ENCODE peak calls at places on chromosomes 3 and 15, in nine cellular contexts. One of them, this sample, is unnamed.

GRCh38 chr3:5580821-5581220 is 393.3 kb downstream of the EDEM1 start:
- DNase-seq in SK-N-SH: no peak
- DNase-seq in AG04450: no peak
- DNase-seq in lung: no peak
- DNase-seq in GM23248: no peak
- DNase-seq in fibroblast of lung: no peak
- DNase-seq in colonic mucosa: no peak
- DNase-seq in A549: no peak
- DNase-seq in heart left ventricle: no peak
- DNase-seq in this sample: no peak

GRCh38 chr3:35946857-35947514 is 307.7 kb downstream of the ARPP21 start:
- DNase-seq in colonic mucosa: peak; percentile 22
- DNase-seq in heart left ventricle: no peak
- DNase-seq in GM23248: no peak
- DNase-seq in A549: no peak
- DNase-seq in lung: no peak
- DNase-seq in SK-N-SH: no peak
- DNase-seq in fibroblast of lung: no peak
- DNase-seq in AG04450: no peak
- DNase-seq in this sample: no peak

GRCh38 chr3:152595975-152596832 is 238.7 kb upstream of the P2RY1 start:
- DNase-seq in lung: peak; percentile 30
- DNase-seq in GM23248: peak; percentile 68
- DNase-seq in colonic mucosa: peak; percentile 78
- DNase-seq in fibroblast of lung: peak; percentile 90
- DNase-seq in AG04450: peak; percentile 34
- DNase-seq in heart left ventricle: peak; percentile 64
- DNase-seq in A549: no peak
- DNase-seq in SK-N-SH: no peak
- DNase-seq in this sample: no peak

GRCh38 chr3:50189274-50189673 is 2.1 kb upstream of the GNAT1 start:
- DNase-seq in A549: peak; percentile 73
- DNase-seq in SK-N-SH: peak; percentile 87
- DNase-seq in AG04450: peak; percentile 55
- DNase-seq in GM23248: peak; percentile 94
- DNase-seq in heart left ventricle: peak; percentile 81
- DNase-seq in colonic mucosa: peak; percentile 75
- DNase-seq in fibroblast of lung: peak; percentile 84
- DNase-seq in lung: peak; percentile 66
- DNase-seq in this sample: peak; percentile 76

GRCh38 chr15:92492556-92492955 is 98.9 kb downstream of the ST8SIA2 start:
- DNase-seq in AG04450: no peak
- DNase-seq in A549: no peak
- DNase-seq in SK-N-SH: no peak
- DNase-seq in colonic mucosa: no peak
- DNase-seq in lung: no peak
- DNase-seq in heart left ventricle: no peak
- DNase-seq in GM23248: no peak
- DNase-seq in fibroblast of lung: no peak
- DNase-seq in this sample: no peak

GRCh38 chr15:87267798-87268197 is 988.7 kb downstream of the NTRK3 start:
- DNase-seq in AG04450: peak; percentile 53
- DNase-seq in heart left ventricle: no peak
- DNase-seq in A549: no peak
- DNase-seq in fibroblast of lung: peak; percentile 33
- DNase-seq in SK-N-SH: no peak
- DNase-seq in lung: no peak
- DNase-seq in colonic mucosa: no peak
- DNase-seq in GM23248: peak; percentile 23
- DNase-seq in this sample: no peak

GRCh38 chr15:58260186-58260910 is 122.2 kb downstream of the AQP9 start:
- DNase-seq in SK-N-SH: no peak
- DNase-seq in AG04450: no peak
- DNase-seq in fibroblast of lung: no peak
- DNase-seq in colonic mucosa: no peak
- DNase-seq in GM23248: peak; percentile 4
- DNase-seq in lung: no peak
- DNase-seq in A549: no peak
- DNase-seq in heart left ventricle: peak; percentile 46
- DNase-seq in this sample: no peak

GRCh38 chr15:42723068-42723467 is 13.9 kb downstream of the CDAN1 start:
- DNase-seq in heart left ventricle: no peak
- DNase-seq in fibroblast of lung: peak; percentile 12
- DNase-seq in AG04450: no peak
- DNase-seq in colonic mucosa: no peak
- DNase-seq in A549: peak; percentile 3
- DNase-seq in SK-N-SH: peak; percentile 11
- DNase-seq in lung: no peak
- DNase-seq in GM23248: peak; percentile 6
- DNase-seq in this sample: no peak

GRCh38 chr3:162666835-162667234 is 1170.2 kb downstream of the OTOL1 start:
- DNase-seq in SK-N-SH: no peak
- DNase-seq in GM23248: no peak
- DNase-seq in AG04450: no peak
- DNase-seq in fibroblast of lung: no peak
- DNase-seq in heart left ventricle: no peak
- DNase-seq in colonic mucosa: no peak
- DNase-seq in lung: no peak
- DNase-seq in A549: no peak
- DNase-seq in this sample: no peak

GRCh38 chr3:110708166-110708565 is 363.4 kb upstream of the NECTIN3 start:
- DNase-seq in SK-N-SH: no peak
- DNase-seq in A549: no peak
- DNase-seq in AG04450: no peak
- DNase-seq in fibroblast of lung: no peak
- DNase-seq in lung: no peak
- DNase-seq in GM23248: no peak
- DNase-seq in heart left ventricle: no peak
- DNase-seq in colonic mucosa: no peak
- DNase-seq in this sample: no peak

GRCh38 chr3:100932491-100932890 is 60.7 kb downstream of the ABI3BP start:
- DNase-seq in SK-N-SH: no peak
- DNase-seq in lung: no peak
- DNase-seq in heart left ventricle: no peak
- DNase-seq in AG04450: no peak
- DNase-seq in A549: no peak
- DNase-seq in GM23248: no peak
- DNase-seq in fibroblast of lung: no peak
- DNase-seq in colonic mucosa: no peak
- DNase-seq in this sample: no peak

GRCh38 chr15:47194718-47195117 is 522.6 kb upstream of the SEMA6D start:
- DNase-seq in fibroblast of lung: peak; percentile 72
- DNase-seq in GM23248: peak; percentile 39
- DNase-seq in colonic mucosa: no peak
- DNase-seq in lung: no peak
- DNase-seq in A549: peak; percentile 10
- DNase-seq in heart left ventricle: no peak
- DNase-seq in SK-N-SH: peak; percentile 20
- DNase-seq in AG04450: peak; percentile 4
- DNase-seq in this sample: no peak

GRCh38 chr15:98164573-98164972 is 204.1 kb downstream of the ARRDC4 start:
- DNase-seq in A549: no peak
- DNase-seq in fibroblast of lung: no peak
- DNase-seq in GM23248: peak; percentile 33
- DNase-seq in colonic mucosa: no peak
- DNase-seq in heart left ventricle: no peak
- DNase-seq in SK-N-SH: no peak
- DNase-seq in lung: no peak
- DNase-seq in AG04450: no peak
- DNase-seq in this sample: no peak

DNA sequence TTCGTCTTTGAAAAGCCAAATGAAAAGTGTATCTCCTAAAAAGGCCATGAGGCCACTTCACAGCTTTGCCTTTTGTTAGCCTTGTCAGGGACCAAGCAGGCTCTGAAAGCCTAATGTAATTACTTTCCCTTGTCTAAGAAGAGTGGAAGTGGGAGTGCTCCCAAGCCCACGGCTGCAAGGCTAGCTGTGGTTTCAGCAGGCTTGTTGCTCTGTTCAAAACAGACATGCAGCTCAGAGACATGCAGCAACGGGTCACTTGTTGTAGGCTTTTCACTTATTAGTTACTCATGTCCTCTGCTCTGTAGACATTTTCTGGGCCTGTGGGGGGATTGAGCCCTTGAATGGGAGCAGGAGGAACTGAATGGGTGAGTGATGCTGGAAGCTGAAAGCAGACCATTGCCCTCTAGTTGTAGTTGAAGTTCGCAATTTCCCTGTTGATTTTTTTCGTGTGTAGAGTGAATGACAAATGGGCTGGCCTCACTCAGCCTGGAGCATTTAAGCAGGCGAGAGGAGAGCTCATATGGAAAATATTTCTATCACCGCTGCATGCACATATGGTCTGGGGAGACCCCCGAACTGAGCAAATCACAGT is 261.9 kb upstream of the NR2E3 start:
- DNase-seq in AG04450: no peak
- DNase-seq in heart left ventricle: no peak
- DNase-seq in A549: no peak
- DNase-seq in fibroblast of lung: no peak
- DNase-seq in GM23248: no peak
- DNase-seq in lung: no peak
- DNase-seq in colonic mucosa: no peak
- DNase-seq in SK-N-SH: no peak
- DNase-seq in this sample: no peak
- H3K9me3 ChIP-seq in AG04450: no peaks in the 10 kb centered on the region
- H3K9me3 ChIP-seq in heart left ventricle: no peaks in the 10 kb centered on the region
- H3K9me3 ChIP-seq in A549: no peaks in the 10 kb centered on the region
- H3K9me3 ChIP-seq in fibroblast of lung: no peaks in the 10 kb centered on the region
- H3K9me3 ChIP-seq in GM23248: no peaks in the 10 kb centered on the region
- H3K9me3 ChIP-seq in lung: no peaks in the 10 kb centered on the region
- H3K9me3 ChIP-seq in colonic mucosa: no peaks in the 10 kb centered on the region
- H3K9me3 ChIP-seq in SK-N-SH: no peaks in the 10 kb centered on the region
- H3K9me3 ChIP-seq in this sample: no peaks in the 10 kb centered on the region

GRCh38 chr3:76310661-76311060 is 525.3 kb upstream of the ZNF717 start:
- DNase-seq in SK-N-SH: no peak
- DNase-seq in colonic mucosa: no peak
- DNase-seq in GM23248: peak; percentile 29
- DNase-seq in A549: no peak
- DNase-seq in heart left ventricle: no peak
- DNase-seq in lung: no peak
- DNase-seq in fibroblast of lung: peak; percentile 22
- DNase-seq in AG04450: no peak
- DNase-seq in this sample: no peak
- H3K4me3 ChIP-seq in SK-N-SH: no peak overlapping the region
- H3K4me3 ChIP-seq in colonic mucosa: no peak overlapping the region
- H3K4me3 ChIP-seq in GM23248: peak overlapping the region; percentile 56
- H3K4me3 ChIP-seq in A549: no peak overlapping the region
- H3K4me3 ChIP-seq in heart left ventricle: no peak overlapping the region
- H3K4me3 ChIP-seq in lung: no peak overlapping the region
- H3K4me3 ChIP-seq in fibroblast of lung: peak overlapping the region; percentile 29
- H3K4me3 ChIP-seq in AG04450: peak overlapping the region; percentile 67
- H3K4me3 ChIP-seq in this sample: no peak overlapping the region

GRCh38 chr15:20352241-20353200 is 189.1 kb downstream of the GOLGA6L6 start:
- DNase-seq in AG04450: no peak
- DNase-seq in GM23248: no peak
- DNase-seq in colonic mucosa: no peak
- DNase-seq in A549: no peak
- DNase-seq in heart left ventricle: no peak
- DNase-seq in lung: no peak
- DNase-seq in fibroblast of lung: no peak
- DNase-seq in SK-N-SH: no peak
- DNase-seq in this sample: no peak
- H3K9me3 ChIP-seq in AG04450: peaks cover 94% of the 10 kb centered on the region
- H3K9me3 ChIP-seq in GM23248: no peaks in the 10 kb centered on the region
- H3K9me3 ChIP-seq in colonic mucosa: no peaks in the 10 kb centered on the region
- H3K9me3 ChIP-seq in A549: peaks cover 26% of the 10 kb centered on the region
- H3K9me3 ChIP-seq in heart left ventricle: no peaks in the 10 kb centered on the region
- H3K9me3 ChIP-seq in lung: no peaks in the 10 kb centered on the region
- H3K9me3 ChIP-seq in fibroblast of lung: peaks cover 17% of the 10 kb centered on the region
- H3K9me3 ChIP-seq in SK-N-SH: no peaks in the 10 kb centered on the region
- H3K9me3 ChIP-seq in this sample: no peaks in the 10 kb centered on the region

DNA sequence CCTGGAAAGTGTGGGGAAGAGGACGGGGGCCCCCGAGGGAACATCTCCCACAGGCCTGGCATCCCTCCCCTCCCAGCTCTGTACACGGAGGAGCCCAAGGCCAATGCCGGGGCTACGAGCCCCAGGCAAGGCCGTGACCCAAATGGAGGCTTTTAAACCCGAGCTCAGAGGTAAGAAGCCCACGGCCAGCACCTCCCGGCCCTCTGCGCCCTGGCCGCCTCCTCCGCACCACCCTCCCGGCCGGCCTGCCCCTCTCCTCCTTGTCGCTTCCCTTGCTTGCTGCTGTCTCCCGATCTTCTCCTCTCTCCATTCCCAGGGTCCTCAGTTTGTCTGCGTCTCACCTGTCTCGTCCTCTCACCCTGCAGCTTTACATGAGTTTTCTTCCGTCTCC is 1.3 kb downstream of the MUC4 start:
- DNase-seq in A549: no peak
- DNase-seq in lung: no peak
- DNase-seq in heart left ventricle: no peak
- DNase-seq in fibroblast of lung: no peak
- DNase-seq in GM23248: no peak
- DNase-seq in SK-N-SH: no peak
- DNase-seq in colonic mucosa: no peak
- DNase-seq in AG04450: no peak
- DNase-seq in this sample: no peak
- H3K4me3 ChIP-seq in A549: no peak overlapping the region
- H3K4me3 ChIP-seq in lung: no peak overlapping the region
- H3K4me3 ChIP-seq in heart left ventricle: no peak overlapping the region
- H3K4me3 ChIP-seq in fibroblast of lung: no peak overlapping the region
- H3K4me3 ChIP-seq in GM23248: no peak overlapping the region
- H3K4me3 ChIP-seq in SK-N-SH: no peak overlapping the region
- H3K4me3 ChIP-seq in colonic mucosa: peak overlapping the region; percentile 52
- H3K4me3 ChIP-seq in AG04450: no peak overlapping the region
- H3K4me3 ChIP-seq in this sample: no peak overlapping the region

DNA sequence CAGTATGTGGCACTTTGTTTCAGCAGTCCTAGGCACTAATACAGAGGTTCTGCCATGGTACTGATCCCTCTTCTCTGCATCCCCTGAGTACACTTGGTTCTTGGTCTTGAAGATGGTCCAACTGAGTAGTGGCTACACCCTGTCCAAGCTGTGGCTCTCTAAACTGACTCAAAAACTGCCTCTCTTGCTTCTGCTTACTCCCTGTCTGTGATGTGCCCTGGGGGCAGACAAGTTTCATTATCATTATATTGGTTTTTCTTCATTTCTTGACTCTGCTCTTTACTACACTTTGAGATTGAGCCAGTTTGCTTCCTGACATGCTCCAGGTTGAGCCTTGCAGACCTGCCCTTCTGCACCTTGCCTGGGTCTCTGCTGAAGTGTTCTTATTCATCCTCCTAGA is 18.9 kb upstream of the ST3GAL6 start:
- DNase-seq in fibroblast of lung: no peak
- DNase-seq in lung: no peak
- DNase-seq in SK-N-SH: no peak
- DNase-seq in A549: no peak
- DNase-seq in colonic mucosa: no peak
- DNase-seq in AG04450: no peak
- DNase-seq in GM23248: no peak
- DNase-seq in heart left ventricle: no peak
- DNase-seq in this sample: no peak
- H3K9me3 ChIP-seq in fibroblast of lung: no peaks in the 10 kb centered on the region
- H3K9me3 ChIP-seq in lung: no peaks in the 10 kb centered on the region
- H3K9me3 ChIP-seq in SK-N-SH: no peaks in the 10 kb centered on the region
- H3K9me3 ChIP-seq in A549: no peaks in the 10 kb centered on the region
- H3K9me3 ChIP-seq in colonic mucosa: no peaks in the 10 kb centered on the region
- H3K9me3 ChIP-seq in AG04450: no peaks in the 10 kb centered on the region
- H3K9me3 ChIP-seq in GM23248: no peaks in the 10 kb centered on the region
- H3K9me3 ChIP-seq in heart left ventricle: no peaks in the 10 kb centered on the region
- H3K9me3 ChIP-seq in this sample: no peaks in the 10 kb centered on the region